ENCODE peak calls at places on chromosomes 6 and 20, in four cellular contexts. K is mesendoderm, G is PC-3, Z is neural progenitor cell. W is an unnamed sample.

GRCh38 chr6:151807513-151808330 is at the start of gene ESR1:
- DNase-seq in K (peak; percentile 71), G (peak; percentile 46), Z (peak; percentile 56), W (peak; percentile 49)

GRCh38 chr20:44961024-44961866 is 1.0 kb upstream of the TOMM34 start:
- DNase-seq in K (peak; percentile 87), G (peak; percentile 34), Z (no peak), W (no peak)

GRCh38 chr20:54221996-54222890 is 14.4 kb downstream of the PFDN4 start:
- DNase-seq in K (peak; percentile 26), G (no peak), Z (no peak), W (peak; percentile 17)

GRCh38 chr6:38876470-38876869 is 161.4 kb downstream of the DNAH8 start:
- DNase-seq in K (no peak), G (no peak), Z (peak; percentile 17), W (no peak)

GRCh38 chr20:31790401-31790800 is 28.8 kb upstream of the MYLK2 start:
- DNase-seq in K (no peak), G (no peak), Z (no peak), W (peak; percentile 14)

GRCh38 chr6:71482742-71483141 is 194.1 kb downstream of the OGFRL1 start:
- DNase-seq in K (no peak), G (peak; percentile 36), Z (no peak), W (peak; percentile 43)

GRCh38 chr20:58558483-58559367 is 43.5 kb upstream of the APCDD1L start:
- DNase-seq in K (peak; percentile 25), G (no peak), Z (no peak), W (no peak)

GRCh38 chr6:107641500-107641931 is 151.6 kb downstream of the SOBP start:
- DNase-seq in K (no peak), G (peak; percentile 23), Z (no peak), W (no peak)

GRCh38 chr20:44117296-44118184 is 69.4 kb downstream of the JPH2 start:
- DNase-seq in K (no peak), G (no peak), Z (no peak), W (no peak)

GRCh38 chr6:156511051-156511450 is 266.1 kb upstream of the ARID1B start:
- DNase-seq in K (no peak), G (no peak), Z (no peak), W (no peak)

GRCh38 chr20:54026300-54027064 is 43.9 kb downstream of the BCAS1 start:
- DNase-seq in K (no peak), G (no peak), Z (no peak), W (no peak)

GRCh38 chr6:116206231-116206903 is 47.5 kb downstream of the TSPYL4 start:
- DNase-seq in K (no peak), G (no peak), Z (no peak), W (peak; percentile 73)

GRCh38 chr6:33840064-33840926 is 36.5 kb upstream of the MLN start:
- DNase-seq in K (peak; percentile 96), G (peak; percentile 98), Z (no peak), W (peak; percentile 99)

GRCh38 chr20:63092660-63093215 is 86.0 kb upstream of the BHLHE23 start:
- DNase-seq in K (no peak), G (no peak), Z (no peak), W (no peak)

GRCh38 chr6:34343823-34344222 is 48.6 kb downstream of the NUDT3 start:
- DNase-seq in K (no peak), G (no peak), Z (no peak), W (no peak)

GRCh38 chr6:111555041-111555440 is 50.6 kb downstream of the TRAF3IP2 start:
- DNase-seq in K (no peak), G (no peak), Z (no peak), W (peak; percentile 91)

GRCh38 chr20:10747019-10747418 is 73.2 kb upstream of the JAG1 start:
- DNase-seq in K (no peak), G (peak; percentile 29), Z (peak; percentile 48), W (no peak)

GRCh38 chr6:166258854-166259276 is 49.3 kb downstream of the PRR18 start:
- DNase-seq in K (no peak), G (peak; percentile 40), Z (no peak), W (no peak)

GRCh38 chr20:51661609-51662178 is 106.5 kb downstream of the ATP9A start:
- DNase-seq in K (peak; percentile 17), G (peak; percentile 99), Z (no peak), W (peak; percentile 72)

GRCh38 chr6:40044196-40044595 is 109.9 kb upstream of the MOCS1 start:
- DNase-seq in K (no peak), G (no peak), Z (no peak), W (no peak)

GRCh38 chr6:151914475-151914874 is 107.0 kb downstream of the ESR1 start:
- DNase-seq in K (peak; percentile 86), G (peak; percentile 84), Z (no peak), W (peak; percentile 14)

GRCh38 chr20:380763-381580 is 412 bp downstream of the TRIB3 start:
- DNase-seq in K (peak; percentile 92), G (peak; percentile 76), Z (peak; percentile 79), W (peak; percentile 79)

GRCh38 chr6:400815-401214 is 9.3 kb downstream of the IRF4 start:
- DNase-seq in K (no peak), G (no peak), Z (no peak), W (no peak)
- H3K79me2 ChIP-seq in K (no peaks in the 10 kb centered on the region), G (no peaks in the 10 kb centered on the region), Z (no peaks in the 10 kb centered on the region), W (no peaks in the 10 kb centered on the region)

GRCh38 chr6:7747901-7748504 is 22.1 kb downstream of the BMP6 start:
- DNase-seq in K (no peak), G (no peak), Z (no peak), W (no peak)
- H3K79me2 ChIP-seq in K (no peaks in the 10 kb centered on the region), G (no peaks in the 10 kb centered on the region), Z (no peaks in the 10 kb centered on the region), W (peaks cover 9% of the 10 kb centered on the region)

DNA sequence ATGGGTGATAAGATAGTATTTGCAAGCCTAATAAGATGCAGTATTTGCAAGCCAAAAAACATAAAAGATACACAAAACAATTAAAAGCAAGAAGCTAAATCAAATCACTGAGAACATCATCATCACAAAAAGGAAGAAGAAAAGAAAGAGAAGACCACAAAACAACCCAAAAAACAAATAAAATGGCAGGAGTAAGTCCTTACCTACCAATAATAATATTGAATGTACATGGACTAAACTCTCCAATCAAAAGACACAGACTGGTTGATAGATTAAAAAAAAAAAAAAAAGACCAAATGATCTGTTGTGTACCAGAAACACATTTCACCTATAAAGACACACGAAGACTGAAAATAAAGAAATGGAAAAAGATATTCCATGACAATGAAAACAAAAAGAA is 37.7 kb downstream of the ECHDC1 start:
- DNase-seq in K (no peak), G (no peak), Z (no peak), W (no peak)
- H3K79me2 ChIP-seq in K (peaks cover 2% of the 10 kb centered on the region), G (no peaks in the 10 kb centered on the region), Z (peaks cover 32% of the 10 kb centered on the region), W (peaks cover 73% of the 10 kb centered on the region)

DNA sequence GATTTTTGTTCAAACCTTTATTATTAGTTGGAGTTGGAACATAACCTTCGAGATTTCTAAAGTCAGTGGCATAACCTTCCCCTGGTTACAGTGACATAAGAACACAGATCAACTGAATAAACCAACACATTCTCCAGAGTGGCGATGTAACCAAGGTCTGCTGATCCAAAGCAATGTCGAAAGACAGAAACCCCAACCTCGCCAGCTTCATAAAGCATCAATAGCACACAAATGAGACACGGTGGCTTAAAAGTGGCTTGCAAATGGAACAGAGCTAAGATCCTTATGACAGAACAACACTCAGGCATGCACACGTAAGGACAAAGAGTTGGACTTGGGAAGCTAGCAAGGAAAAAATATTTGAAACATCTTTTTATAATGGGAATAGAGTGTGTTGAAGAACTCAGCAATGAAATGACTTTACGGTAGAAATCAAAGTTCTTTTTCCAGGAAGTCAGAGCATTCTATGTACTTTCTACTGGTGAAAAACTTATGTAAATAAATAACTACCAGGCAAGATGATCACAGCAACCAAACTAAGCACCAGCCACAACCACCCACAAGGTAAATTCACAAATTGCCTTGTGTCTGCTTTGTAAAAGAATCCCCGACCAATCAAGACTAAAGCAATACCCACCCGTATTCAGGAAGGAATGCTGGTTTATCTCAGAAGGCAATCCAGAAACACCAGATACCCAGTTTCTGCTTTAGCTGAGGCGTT is 61.0 kb upstream of the NHSL1 start:
- DNase-seq in K (peak; percentile 78), G (no peak), Z (no peak), W (no peak)
- H3K79me2 ChIP-seq in K (peaks cover 32% of the 10 kb centered on the region), G (no peaks in the 10 kb centered on the region), Z (peaks cover 79% of the 10 kb centered on the region), W (no peaks in the 10 kb centered on the region)

GRCh38 chr6:15426395-15426794 is 180.5 kb downstream of the JARID2 start:
- DNase-seq in K (no peak), G (peak; percentile 20), Z (no peak), W (no peak)

GRCh38 chr6:15426926-15427325 is 181.1 kb downstream of the JARID2 start:
- DNase-seq in K (no peak), G (no peak), Z (no peak), W (no peak)

GRCh38 chr6:15423286-15423957 is 177.6 kb downstream of the JARID2 start:
- DNase-seq in K (no peak), G (peak; percentile 79), Z (no peak), W (peak; percentile 32)

GRCh38 chr6:15427360-15428070 is 181.6 kb downstream of the JARID2 start:
- DNase-seq in K (peak; percentile 82), G (no peak), Z (no peak), W (no peak)

DNA sequence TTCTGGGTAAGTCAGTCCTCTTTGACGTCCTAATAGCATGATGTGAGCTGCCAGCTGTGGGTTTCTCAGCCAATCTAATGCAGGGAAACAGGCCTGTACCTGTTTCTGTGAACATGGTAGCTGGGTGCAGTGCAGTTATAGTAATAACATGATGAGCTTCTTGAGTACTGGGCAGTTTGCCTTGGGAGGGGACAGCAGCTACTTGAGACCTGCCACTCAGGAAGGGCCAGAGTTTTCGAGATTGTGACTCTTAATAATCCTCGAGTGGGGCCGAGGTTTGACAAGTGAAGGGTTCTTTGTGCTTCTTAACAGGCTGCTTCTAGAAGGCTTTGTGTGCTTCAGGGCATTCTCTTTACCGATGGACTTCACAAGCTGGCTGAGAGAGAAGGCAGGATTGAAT is 180.1 kb downstream of the JARID2 start:
- DNase-seq in K (no peak), G (no peak), Z (no peak), W (no peak)
- H3K79me2 ChIP-seq in K (peaks cover 89% of the 10 kb centered on the region), G (peaks cover 69% of the 10 kb centered on the region), Z (peaks cover 100% of the 10 kb centered on the region), W (peaks cover 99% of the 10 kb centered on the region)

DNA sequence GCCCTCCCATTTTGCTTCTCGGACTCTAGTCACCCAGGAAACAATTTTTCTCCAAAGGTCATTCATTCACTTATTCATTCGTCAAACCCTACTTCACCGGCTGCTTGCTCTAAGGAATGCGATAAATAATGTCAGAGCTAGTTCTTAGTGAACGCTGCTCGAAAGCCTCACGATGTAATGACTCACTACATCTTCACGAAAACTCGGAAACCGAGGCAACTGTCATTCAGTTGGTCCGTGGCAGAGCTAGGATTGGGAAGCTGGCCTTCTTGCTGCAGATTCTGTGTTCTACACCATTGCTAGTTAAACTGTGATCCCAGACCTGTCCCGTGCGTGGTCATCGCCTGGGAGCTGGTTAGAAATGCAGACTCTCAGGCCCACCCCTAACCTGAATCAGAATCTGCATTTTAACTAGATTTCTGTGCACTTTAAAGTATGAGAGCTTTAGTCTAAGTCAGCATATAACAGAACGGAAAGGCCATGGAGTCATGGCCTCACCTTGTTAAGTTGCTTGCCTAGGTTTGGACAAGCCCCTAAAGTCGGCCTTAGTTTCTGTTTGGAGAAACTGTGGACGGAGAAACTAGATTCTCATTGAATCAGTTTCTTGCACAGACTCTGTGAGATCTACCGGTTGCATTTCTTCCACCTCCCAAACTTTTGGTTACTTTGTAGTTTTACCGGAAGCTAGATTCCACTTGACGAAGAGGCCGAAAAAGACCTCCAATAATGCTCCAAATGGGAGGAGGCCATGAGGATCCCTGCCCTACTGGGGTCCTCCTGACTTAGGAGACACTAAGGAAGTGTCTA is 640 bp upstream of the CCND3 start:
- DNase-seq in K (no peak), G (no peak), Z (no peak), W (peak; percentile 91)
- H3K79me2 ChIP-seq in K (no peaks in the 10 kb centered on the region), G (peaks cover 35% of the 10 kb centered on the region), Z (no peaks in the 10 kb centered on the region), W (peaks cover 42% of the 10 kb centered on the region)

DNA sequence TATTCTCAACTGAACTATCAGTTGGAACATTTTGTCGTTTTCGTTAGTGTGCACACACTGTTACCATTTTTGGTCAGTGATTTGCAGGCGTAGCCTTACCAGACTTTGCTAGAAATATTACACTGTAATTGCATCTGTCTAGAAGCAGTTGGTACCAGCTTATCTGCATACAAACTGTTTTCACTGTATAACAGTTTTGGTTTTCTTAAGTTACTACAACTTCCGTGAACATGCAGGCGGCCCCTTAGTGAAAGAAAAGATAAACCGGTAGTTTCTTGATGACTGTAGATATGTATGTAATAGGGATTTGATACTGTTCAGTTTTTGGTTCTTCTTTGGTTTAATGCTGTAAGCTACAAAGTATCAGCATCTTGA is 1.3 kb downstream of the DSTN start:
- DNase-seq in K (no peak), G (no peak), Z (no peak), W (peak; percentile 40)
- H3K79me2 ChIP-seq in K (peaks cover 43% of the 10 kb centered on the region), G (peaks cover 74% of the 10 kb centered on the region), Z (peaks cover 56% of the 10 kb centered on the region), W (peaks cover 61% of the 10 kb centered on the region)